ENCODE peak calls at places on chromosome 22, in nine cellular contexts. F is IMR-90, J is fibroblast of lung, C is left lung, K is ovary, V is suprapubic skin, N is MM.1S, Y is HL-60, B is left ventricle myocardium inferior. P is an unnamed sample.

GRCh38 chr22:40009953-40010751 is 15.4 kb downstream of the FAM83F start:
- DNase-seq in F (no peak), J (no peak), C (no peak), K (no peak), V (no peak), N (no peak), Y (no peak), B (no peak), P (no peak)

GRCh38 chr22:36366291-36366708 is 21.5 kb downstream of the MYH9 start:
- DNase-seq in F (peak), J (peak), C (no peak), K (no peak), V (no peak), N (no peak), Y (no peak), B (peak), P (peak)

GRCh38 chr22:21568207-21569075 is 927 bp downstream of the UBE2L3 start:
- DNase-seq in F (peak), J (peak), C (peak), K (no peak), V (no peak), N (peak), Y (peak), B (peak), P (no peak)

GRCh38 chr22:36644333-36644757 is 59.2 kb downstream of the CACNG2 start:
- DNase-seq in F (peak), J (peak), C (no peak), K (no peak), V (no peak), N (peak), Y (peak), B (no peak), P (no peak)

GRCh38 chr22:33710326-33710725 is 209.9 kb downstream of the LARGE1 start:
- DNase-seq in F (no peak), J (no peak), C (no peak), K (no peak), V (no peak), N (no peak), Y (no peak), B (no peak), P (no peak)

GRCh38 chr22:37701121-37701786 is 4.4 kb downstream of the TRIOBP start:
- DNase-seq in F (peak), J (no peak), C (peak), K (no peak), V (no peak), N (no peak), Y (peak), B (no peak), P (no peak)

GRCh38 chr22:47304854-47305253 is 542.4 kb downstream of the TBC1D22A start:
- DNase-seq in F (no peak), J (no peak), C (no peak), K (no peak), V (peak), N (no peak), Y (no peak), B (no peak), P (no peak)

GRCh38 chr22:46145361-46145851 is 4.9 kb upstream of the PPARA start:
- DNase-seq in F (no peak), J (no peak), C (peak), K (no peak), V (peak), N (no peak), Y (no peak), B (no peak), P (no peak)

GRCh38 chr22:49979587-49980264 is 19.2 kb downstream of the PIM3 start:
- DNase-seq in F (no peak), J (peak), C (no peak), K (no peak), V (no peak), N (peak), Y (peak), B (no peak), P (no peak)

GRCh38 chr22:41976961-41977566 is 7.8 kb downstream of the SEPTIN3 start:
- DNase-seq in F (no peak), J (no peak), C (no peak), K (no peak), V (no peak), N (no peak), Y (no peak), B (no peak), P (no peak)
- H3K4me3 ChIP-seq in F (peak), J (no peak), C (peak), K (peak), V (peak), N (peak), Y (peak), B (peak), P (no peak)

GRCh38 chr22:24134090-24134846 is 47.0 kb upstream of the SUSD2 start:
- DNase-seq in F (no peak), J (peak), C (peak), K (peak), V (no peak), N (no peak), Y (peak), B (peak), P (no peak)

GRCh38 chr22:24128631-24129601 is 52.4 kb upstream of the SUSD2 start:
- DNase-seq in F (no peak), J (no peak), C (no peak), K (no peak), V (no peak), N (no peak), Y (no peak), B (peak), P (no peak)

GRCh38 chr22:24137595-24137994 is 43.7 kb upstream of the SUSD2 start:
- DNase-seq in F (peak), J (peak), C (no peak), K (no peak), V (no peak), N (no peak), Y (no peak), B (no peak), P (no peak)

GRCh38 chr22:24129980-24130379 is 51.3 kb upstream of the SUSD2 start:
- DNase-seq in F (no peak), J (no peak), C (no peak), K (no peak), V (no peak), N (no peak), Y (no peak), B (peak), P (no peak)

DNA sequence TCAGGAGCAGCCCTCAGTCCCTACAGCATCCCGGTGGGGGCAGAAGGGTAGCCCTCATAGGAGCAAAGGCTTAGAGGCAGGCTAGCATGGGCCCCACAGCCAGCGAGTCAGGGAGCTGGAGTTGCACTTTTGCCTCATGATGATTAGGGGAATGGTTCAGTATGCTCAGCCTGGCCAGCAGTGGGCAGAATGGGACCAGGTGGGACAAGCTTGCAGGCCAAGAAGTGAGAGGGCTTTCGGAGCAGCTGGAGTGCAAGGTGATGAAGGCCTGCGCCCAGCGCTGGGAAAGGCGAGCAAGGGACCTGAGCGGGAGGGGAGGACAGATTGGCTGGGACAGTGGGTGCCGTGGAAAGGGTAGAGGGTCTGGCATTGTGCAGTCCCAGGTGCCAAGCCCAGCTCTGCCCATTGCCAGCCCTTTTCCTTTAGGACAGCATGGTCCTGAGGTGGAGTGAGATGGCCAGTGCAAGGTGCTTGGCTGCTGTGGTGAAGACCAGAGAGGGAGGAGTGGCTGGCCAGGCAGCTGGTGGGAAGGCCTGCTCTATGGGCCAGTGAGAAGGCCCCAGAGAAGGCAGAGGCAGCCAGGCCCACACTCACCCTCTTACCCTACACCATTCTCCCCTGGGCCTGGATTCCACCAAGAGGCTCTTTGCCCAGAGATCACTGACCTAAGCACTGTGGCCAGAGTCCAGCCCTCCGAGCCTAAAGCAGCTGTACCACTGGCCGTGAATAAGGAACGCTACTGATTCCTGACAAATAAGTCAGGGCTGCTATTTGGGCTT is 47.9 kb upstream of the SUSD2 start:
- DNase-seq in F (peak), J (peak), C (no peak), K (no peak), V (no peak), N (no peak), Y (no peak), B (peak), P (no peak)
- TF ChIP-seq CTCF in F (peak), J (peak), C (no peak), K (peak), V (no peak), N (peak), Y (no peak), B (peak), P (peak)

DNA sequence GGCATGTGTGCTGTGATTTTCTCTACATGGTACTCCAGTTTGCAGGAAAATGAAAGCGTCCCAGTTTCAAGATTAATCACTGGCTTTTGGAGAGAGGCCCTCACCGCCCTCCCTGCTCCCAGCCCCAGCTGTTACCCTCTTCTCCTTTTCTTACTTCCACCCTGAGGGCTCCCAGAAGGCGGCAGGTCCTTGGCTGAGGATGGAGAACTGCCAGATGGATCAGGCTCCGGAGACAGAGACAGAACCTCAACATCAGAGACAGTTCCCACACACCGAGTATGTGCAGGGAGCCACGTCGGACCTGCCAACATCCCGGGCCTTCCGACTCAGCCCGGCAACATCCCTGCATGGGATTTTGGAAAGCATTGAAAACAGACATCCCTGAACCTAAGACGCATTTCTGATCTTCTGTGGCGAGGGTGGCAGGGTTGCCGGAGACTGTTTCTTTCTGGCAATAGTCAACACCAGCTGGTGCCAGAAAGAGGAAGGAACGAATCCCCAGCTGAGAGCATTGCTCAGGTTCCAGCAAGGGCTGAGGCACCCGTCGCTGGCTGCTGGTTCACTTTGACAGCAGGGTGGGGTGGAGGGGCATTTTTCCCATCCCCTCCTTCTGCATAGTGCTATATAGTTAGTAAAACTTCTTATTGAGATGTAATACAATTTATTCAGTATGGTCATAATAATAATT is 467.1 kb downstream of the MIAT start:
- DNase-seq in F (no peak), J (no peak), C (no peak), K (no peak), V (no peak), N (no peak), Y (peak), B (peak), P (no peak)
- H3K27ac ChIP-seq in F (no peak), J (no peak), C (no peak), K (no peak), V (no peak), N (no peak), Y (no peak), B (peak), P (no peak)

GRCh38 chr22:27186643-27187042 is 529.3 kb downstream of the MIAT start:
- DNase-seq in F (no peak), J (no peak), C (no peak), K (no peak), V (peak), N (no peak), Y (no peak), B (no peak), P (no peak)
- H3K4me3 ChIP-seq in F (no peak), J (no peak), C (no peak), K (no peak), V (no peak), N (no peak), Y (no peak), B (no peak), P (no peak)

GRCh38 chr22:19957445-19957844 is 15.8 kb upstream of the TXNRD2 start:
- DNase-seq in F (no peak), J (no peak), C (no peak), K (no peak), V (no peak), N (no peak), Y (no peak), B (peak), P (no peak)
- TF ChIP-seq CTCF in F (no peak), J (no peak), C (no peak), K (no peak), V (no peak), N (no peak), Y (no peak), B (no peak), P (no peak)

GRCh38 chr22:24205438-24206189 is 24.3 kb downstream of the SUSD2 start:
- DNase-seq in F (no peak), J (no peak), C (no peak), K (no peak), V (no peak), N (peak), Y (peak), B (no peak), P (no peak)

GRCh38 chr22:24208012-24208749 is 26.9 kb downstream of the SUSD2 start:
- DNase-seq in F (peak), J (peak), C (peak), K (peak), V (no peak), N (no peak), Y (peak), B (no peak), P (peak)

GRCh38 chr22:24209016-24209415 is 27.7 kb downstream of the SUSD2 start:
- DNase-seq in F (peak), J (no peak), C (no peak), K (no peak), V (no peak), N (no peak), Y (no peak), B (no peak), P (no peak)

GRCh38 chr22:24201681-24202590 is 20.6 kb downstream of the SUSD2 start:
- DNase-seq in F (peak), J (no peak), C (no peak), K (no peak), V (no peak), N (no peak), Y (no peak), B (no peak), P (no peak)

DNA sequence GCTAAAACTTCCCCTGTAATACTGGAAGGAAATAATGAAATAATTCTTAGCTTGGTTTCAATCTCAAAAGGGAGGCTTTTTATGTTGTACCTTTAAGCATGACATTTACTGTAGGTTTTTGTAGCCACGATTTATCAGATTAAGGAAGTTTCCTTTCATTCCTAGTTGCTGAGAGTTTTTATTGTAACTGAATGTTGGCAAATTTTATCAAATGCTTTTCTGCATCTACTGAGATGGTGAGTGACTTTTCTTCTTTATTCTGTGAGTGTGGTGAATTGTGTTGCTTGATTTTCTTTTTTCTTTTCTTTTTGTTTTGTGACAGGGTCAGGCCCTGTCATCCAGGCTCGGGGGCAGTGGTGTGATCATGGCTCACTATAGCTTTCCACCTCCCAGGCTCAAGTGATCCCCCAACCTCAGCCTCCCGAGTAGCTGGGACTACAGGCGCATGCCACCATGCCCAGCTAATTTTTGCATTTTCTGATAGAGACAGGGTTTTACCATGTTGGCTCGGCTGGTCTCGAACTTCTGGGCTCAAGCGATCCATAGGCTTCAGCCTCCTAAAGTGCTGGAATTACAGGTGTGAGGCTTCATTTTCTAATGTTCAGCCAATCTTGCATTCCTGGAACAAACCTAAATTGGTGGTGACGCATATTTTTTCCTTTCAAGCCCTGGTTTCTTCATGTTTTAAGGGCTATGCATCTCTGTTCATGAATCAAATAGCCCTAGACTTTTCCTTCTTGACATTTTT is 26.2 kb downstream of the SUSD2 start:
- DNase-seq in F (no peak), J (no peak), C (no peak), K (no peak), V (no peak), N (no peak), Y (no peak), B (no peak), P (no peak)
- H3K27ac ChIP-seq in F (peak), J (peak), C (peak), K (no peak), V (peak), N (no peak), Y (peak), B (peak), P (peak)

DNA sequence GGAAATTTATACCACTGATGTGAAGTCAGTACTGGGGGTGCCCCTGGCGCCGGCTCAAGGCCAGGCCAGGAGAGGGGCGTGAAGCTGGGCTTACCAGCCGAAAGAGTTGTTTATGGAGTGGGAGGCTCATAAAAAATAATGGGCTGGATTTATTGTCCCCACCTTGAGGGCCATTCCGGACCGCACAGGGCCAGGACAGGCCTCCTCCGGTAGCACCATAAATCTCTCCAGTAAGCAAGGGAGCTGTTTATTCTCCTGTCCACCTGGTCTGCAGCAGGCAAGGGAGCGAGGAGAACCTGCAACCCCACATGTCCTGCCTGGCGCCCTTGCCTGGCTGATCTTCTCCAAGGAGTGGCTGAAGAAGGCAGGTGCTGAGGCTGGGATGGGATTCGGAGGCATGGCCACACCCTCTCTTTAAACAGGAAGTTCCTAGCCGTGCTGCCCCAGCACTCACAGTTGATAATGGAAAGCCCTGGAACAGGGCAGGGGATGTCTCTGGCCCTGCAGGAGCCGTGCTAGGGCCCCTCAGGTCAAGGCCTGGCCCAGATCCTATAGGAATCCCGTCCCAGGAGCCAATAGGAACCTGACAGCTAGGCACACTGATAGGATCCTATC is 65.1 kb downstream of the SCUBE1 start:
- DNase-seq in F (no peak), J (no peak), C (no peak), K (no peak), V (no peak), N (no peak), Y (peak), B (no peak), P (no peak)
- H3K4me3 ChIP-seq in F (no peak), J (no peak), C (no peak), K (no peak), V (no peak), N (no peak), Y (no peak), B (no peak), P (no peak)

P was measured in uterus.